ENCODE peak calls at places on chromosomes 12 and 14, in four cellular contexts. One of them, this sample, is unnamed.

GRCh38 chr14:101905614-101906013 is 58.8 kb upstream of the DYNC1H1 start:
- DNase-seq in IMR-90: no peak
- DNase-seq in B cell: no peak
- DNase-seq in Calu3: no peak
- DNase-seq in this sample: no peak

GRCh38 chr12:104763163-104763805 is 194.8 kb downstream of the SLC41A2 start:
- DNase-seq in Calu3: no peak
- DNase-seq in B cell: no peak
- DNase-seq in IMR-90: peak
- DNase-seq in this sample: no peak

GRCh38 chr14:53032161-53032803 is 81.4 kb upstream of the FERMT2 start:
- DNase-seq in IMR-90: peak
- DNase-seq in Calu3: peak
- DNase-seq in B cell: no peak
- DNase-seq in this sample: no peak

GRCh38 chr12:132617135-132617701 is 1.4 kb upstream of the P2RX2 start:
- DNase-seq in Calu3: no peak
- DNase-seq in IMR-90: no peak
- DNase-seq in B cell: no peak
- DNase-seq in this sample: no peak

GRCh38 chr12:1830401-1830845 is 10.1 kb downstream of the LRTM2 start:
- DNase-seq in B cell: no peak
- DNase-seq in IMR-90: no peak
- DNase-seq in Calu3: no peak
- DNase-seq in this sample: no peak

GRCh38 chr14:104249706-104250105 is 111.3 kb downstream of the KIF26A start:
- DNase-seq in IMR-90: no peak
- DNase-seq in Calu3: no peak
- DNase-seq in B cell: peak
- DNase-seq in this sample: no peak

GRCh38 chr14:59691266-59691665 is 114.7 kb upstream of the CCDC175 start:
- DNase-seq in Calu3: no peak
- DNase-seq in B cell: no peak
- DNase-seq in IMR-90: no peak
- DNase-seq in this sample: no peak

GRCh38 chr12:14920475-14921126 is 17.7 kb downstream of the ERP27 start:
- DNase-seq in B cell: peak
- DNase-seq in IMR-90: no peak
- DNase-seq in Calu3: no peak
- DNase-seq in this sample: no peak

GRCh38 chr14:93234798-93235197 is 27.7 kb downstream of the UBR7 start:
- DNase-seq in B cell: no peak
- DNase-seq in IMR-90: peak
- DNase-seq in Calu3: no peak
- DNase-seq in this sample: no peak

GRCh38 chr12:130161261-130162231 is 718 bp upstream of the FZD10 start:
- DNase-seq in B cell: no peak
- DNase-seq in IMR-90: no peak
- DNase-seq in Calu3: no peak
- DNase-seq in this sample: peak

GRCh38 chr14:91154851-91155625 is 41.2 kb downstream of the DGLUCY start:
- DNase-seq in Calu3: peak
- DNase-seq in IMR-90: peak
- DNase-seq in B cell: no peak
- DNase-seq in this sample: no peak

GRCh38 chr12:117084405-117085317 is 14.6 kb downstream of the TESC start:
- DNase-seq in IMR-90: no peak
- DNase-seq in Calu3: no peak
- DNase-seq in B cell: no peak
- DNase-seq in this sample: no peak

GRCh38 chr14:35949933-35950332 is 123.8 kb downstream of the BRMS1L start:
- DNase-seq in B cell: no peak
- DNase-seq in Calu3: peak
- DNase-seq in IMR-90: no peak
- DNase-seq in this sample: no peak

GRCh38 chr12:58787021-58787760 is 133.1 kb downstream of the LRIG3 start:
- DNase-seq in Calu3: no peak
- DNase-seq in B cell: no peak
- DNase-seq in IMR-90: no peak
- DNase-seq in this sample: no peak

GRCh38 chr14:77663289-77663688 is 44.5 kb downstream of the ALKBH1 start:
- DNase-seq in B cell: no peak
- DNase-seq in Calu3: no peak
- DNase-seq in IMR-90: peak
- DNase-seq in this sample: no peak

GRCh38 chr14:59374048-59374447 is 91.1 kb downstream of the GPR135 start:
- DNase-seq in Calu3: no peak
- DNase-seq in IMR-90: no peak
- DNase-seq in B cell: no peak
- DNase-seq in this sample: no peak

GRCh38 chr14:78243187-78243586 is 73.0 kb downstream of the NRXN3 start:
- DNase-seq in B cell: no peak
- DNase-seq in IMR-90: no peak
- DNase-seq in Calu3: no peak
- DNase-seq in this sample: no peak

GRCh38 chr12:76778358-76778757 is 14.4 kb downstream of the ZDHHC17 start:
- DNase-seq in IMR-90: no peak
- DNase-seq in Calu3: no peak
- DNase-seq in B cell: no peak
- DNase-seq in this sample: no peak

GRCh38 chr14:95452176-95452889 is 64.1 kb downstream of the SYNE3 start:
- DNase-seq in B cell: no peak
- DNase-seq in IMR-90: no peak
- DNase-seq in Calu3: peak
- DNase-seq in this sample: no peak

GRCh38 chr14:64235652-64236640 is 58.2 kb downstream of the ESR2 start:
- DNase-seq in Calu3: no peak
- DNase-seq in B cell: peak
- DNase-seq in IMR-90: no peak
- DNase-seq in this sample: no peak

GRCh38 chr14:32697704-32698103 is 241.0 kb upstream of the NPAS3 start:
- DNase-seq in IMR-90: peak
- DNase-seq in Calu3: no peak
- DNase-seq in B cell: no peak
- DNase-seq in this sample: no peak

GRCh38 chr12:24902521-24903304 is 46.2 kb downstream of the BCAT1 start:
- DNase-seq in IMR-90: no peak
- DNase-seq in B cell: peak
- DNase-seq in Calu3: no peak
- DNase-seq in this sample: peak

GRCh38 chr12:54159140-54159539 is 29.6 kb downstream of the SMUG1 start:
- DNase-seq in Calu3: no peak
- DNase-seq in B cell: peak
- DNase-seq in IMR-90: no peak
- DNase-seq in this sample: peak

GRCh38 chr12:118773956-118774723 is 207.2 kb upstream of the SRRM4 start:
- DNase-seq in B cell: no peak
- DNase-seq in IMR-90: no peak
- DNase-seq in Calu3: no peak
- DNase-seq in this sample: peak

GRCh38 chr12:82359115-82359478 is 768 bp downstream of the METTL25 start:
- DNase-seq in Calu3: peak
- DNase-seq in IMR-90: no peak
- DNase-seq in B cell: no peak
- DNase-seq in this sample: peak

GRCh38 chr14:59754256-59754655 is 116.3 kb downstream of the RTN1 start:
- DNase-seq in IMR-90: peak
- DNase-seq in B cell: no peak
- DNase-seq in Calu3: no peak
- DNase-seq in this sample: no peak

GRCh38 chr12:96197503-96198272 is 3.5 kb downstream of the ELK3 start:
- DNase-seq in IMR-90: peak
- DNase-seq in Calu3: peak
- DNase-seq in B cell: no peak
- DNase-seq in this sample: no peak

GRCh38 chr12:99111600-99111999 is 466.5 kb downstream of the APAF1 start:
- DNase-seq in B cell: no peak
- DNase-seq in IMR-90: no peak
- DNase-seq in Calu3: no peak
- DNase-seq in this sample: no peak

GRCh38 chr12:46354111-46354798 is 18.3 kb downstream of the SLC38A2 start:
- DNase-seq in IMR-90: no peak
- DNase-seq in B cell: no peak
- DNase-seq in Calu3: no peak
- DNase-seq in this sample: no peak
- TF ChIP-seq CTCF in IMR-90: peak
- TF ChIP-seq CTCF in B cell: no peak
- TF ChIP-seq CTCF in Calu3: no peak
- TF ChIP-seq CTCF in this sample: no peak

GRCh38 chr12:64385019-64385418 is 5.5 kb downstream of the C12orf56 start:
- DNase-seq in Calu3: no peak
- DNase-seq in IMR-90: no peak
- DNase-seq in B cell: no peak
- DNase-seq in this sample: no peak

GRCh38 chr12:64385468-64385867 is 5.1 kb downstream of the C12orf56 start:
- DNase-seq in IMR-90: peak
- DNase-seq in Calu3: peak
- DNase-seq in B cell: no peak
- DNase-seq in this sample: no peak

GRCh38 chr12:64389154-64389553 is 1.4 kb downstream of the C12orf56 start:
- DNase-seq in IMR-90: no peak
- DNase-seq in Calu3: no peak
- DNase-seq in B cell: no peak
- DNase-seq in this sample: no peak

GRCh38 chr12:64390275-64390851 is at the start of gene C12orf56:
- DNase-seq in B cell: peak
- DNase-seq in Calu3: peak
- DNase-seq in IMR-90: no peak
- DNase-seq in this sample: peak

DNA sequence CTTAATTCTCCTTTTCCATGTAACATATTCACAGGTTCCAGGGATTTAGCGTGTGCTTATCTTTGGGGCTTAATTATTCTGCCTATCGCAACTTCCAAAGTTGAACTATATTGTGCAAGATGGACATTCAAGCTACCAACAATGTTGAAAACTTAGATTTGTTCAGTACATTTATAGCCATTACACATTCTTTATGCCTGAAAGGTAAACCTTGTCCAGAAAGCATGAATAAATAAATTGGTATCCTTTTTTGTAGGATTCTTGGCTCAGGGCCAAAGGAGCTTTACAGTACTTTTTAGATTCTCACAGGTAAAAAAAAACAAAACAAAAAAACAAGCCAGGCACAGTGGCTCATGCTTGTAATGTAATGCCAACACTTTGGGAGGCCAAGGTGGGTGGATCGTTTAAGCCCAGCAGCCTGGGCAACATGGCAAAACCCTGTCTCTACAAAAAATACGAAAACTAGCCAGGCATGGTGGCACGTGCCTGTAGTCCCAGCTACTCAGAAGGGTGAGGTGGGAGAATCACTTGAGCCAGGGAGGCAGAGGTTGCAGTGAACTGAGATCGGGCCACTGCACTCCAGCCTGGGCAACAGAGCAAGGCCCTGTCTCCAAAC is 3.2 kb downstream of the C12orf56 start:
- DNase-seq in B cell: no peak
- DNase-seq in Calu3: no peak
- DNase-seq in IMR-90: no peak
- DNase-seq in this sample: no peak
- TF ChIP-seq CTCF in B cell: no peak
- TF ChIP-seq CTCF in Calu3: no peak
- TF ChIP-seq CTCF in IMR-90: no peak
- TF ChIP-seq CTCF in this sample: no peak

DNA sequence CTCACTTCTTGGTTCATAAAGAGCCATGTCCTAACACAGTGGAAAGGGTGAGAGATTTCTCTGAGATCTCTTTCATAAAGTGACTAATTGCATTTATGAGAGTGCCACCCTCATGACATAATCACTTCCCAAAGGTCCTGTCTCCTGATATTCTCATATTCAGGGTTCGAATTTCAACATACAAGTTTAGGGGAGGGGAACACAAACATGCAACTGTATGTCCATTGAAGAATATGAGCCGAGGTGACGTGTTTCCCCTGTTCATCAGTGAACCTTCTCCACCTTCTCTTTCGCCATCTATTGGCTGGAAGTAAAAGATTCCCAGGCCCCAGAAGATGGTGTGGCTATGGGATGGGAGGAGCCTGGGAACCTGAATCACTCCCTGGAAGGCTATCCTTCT is 354.2 kb upstream of the ATP2B1 start:
- DNase-seq in Calu3: no peak
- DNase-seq in IMR-90: no peak
- DNase-seq in B cell: no peak
- DNase-seq in this sample: no peak
- TF ChIP-seq CTCF in Calu3: no peak
- TF ChIP-seq CTCF in IMR-90: no peak
- TF ChIP-seq CTCF in B cell: no peak
- TF ChIP-seq CTCF in this sample: no peak

DNA sequence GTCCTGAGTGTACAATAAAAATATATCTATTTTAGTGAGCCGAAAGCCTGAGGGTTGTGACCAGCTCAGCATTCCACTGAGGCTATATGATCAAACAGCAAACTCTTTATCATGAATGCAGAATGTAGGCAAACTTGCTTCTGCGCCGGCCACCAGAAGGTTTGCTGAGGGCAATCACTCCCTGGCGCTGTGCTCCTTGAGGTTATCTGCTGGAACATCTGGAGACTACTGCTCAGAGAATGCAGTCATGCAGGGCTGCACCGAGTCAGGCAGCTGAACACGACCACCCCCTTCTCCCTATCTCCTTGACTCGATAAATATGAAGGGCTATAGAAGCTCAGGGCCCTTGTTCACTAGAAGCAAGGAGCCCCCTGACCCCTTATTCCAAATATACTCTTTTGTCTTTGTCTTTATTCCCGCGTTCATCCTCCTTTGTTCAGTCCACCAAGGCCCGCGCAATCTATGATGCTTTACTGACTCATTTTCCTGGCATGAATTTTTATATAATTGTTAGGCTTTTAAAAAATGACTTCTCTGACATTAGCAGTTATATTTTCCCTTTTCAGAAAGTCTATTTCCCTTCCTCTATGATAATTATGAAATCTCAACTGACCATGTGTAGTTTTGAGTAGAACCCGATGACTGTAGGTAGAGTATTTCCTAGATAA is 1089.3 kb downstream of the SLC16A7 start:
- DNase-seq in B cell: no peak
- DNase-seq in IMR-90: no peak
- DNase-seq in Calu3: no peak
- DNase-seq in this sample: no peak
- TF ChIP-seq CTCF in B cell: no peak
- TF ChIP-seq CTCF in IMR-90: no peak
- TF ChIP-seq CTCF in Calu3: no peak
- TF ChIP-seq CTCF in this sample: peak